ENCODE peak calls at places on chromosome 20, in four cellular contexts. One of them, this sample, is unnamed.
A peak's percentile ranks its signal among the peaks of the same experiment; 100 is the strongest.

GRCh38 chr20:48292806-48293205 is 507.5 kb upstream of the SULF2 start:
- DNase-seq in CD8-positive, alpha-beta memory T cell: no peak
- DNase-seq in activated T-cell treated with anti-CD3 and anti-CD28 coated beads, Interleukin-2, amount 50 U/mL, for 72 hours: no peak
- DNase-seq in HEK293T: no peak
- DNase-seq in this sample: no peak

GRCh38 chr20:51450984-51451383 is 91.5 kb downstream of the NFATC2 start:
- DNase-seq in CD8-positive, alpha-beta memory T cell: no peak
- DNase-seq in activated T-cell treated with anti-CD3 and anti-CD28 coated beads, Interleukin-2, amount 50 U/mL, for 72 hours: no peak
- DNase-seq in HEK293T: no peak
- DNase-seq in this sample: no peak

GRCh38 chr20:1637226-1637625 is 17.4 kb upstream of the SIRPB1 start:
- DNase-seq in CD8-positive, alpha-beta memory T cell: no peak
- DNase-seq in activated T-cell treated with anti-CD3 and anti-CD28 coated beads, Interleukin-2, amount 50 U/mL, for 72 hours: no peak
- DNase-seq in HEK293T: no peak
- DNase-seq in this sample: no peak

GRCh38 chr20:64065973-64066341 is 3.0 kb downstream of the TCEA2 start:
- DNase-seq in CD8-positive, alpha-beta memory T cell: peak; percentile 46
- DNase-seq in activated T-cell treated with anti-CD3 and anti-CD28 coated beads, Interleukin-2, amount 50 U/mL, for 72 hours: peak; percentile 84
- DNase-seq in HEK293T: no peak
- DNase-seq in this sample: peak; percentile 95

GRCh38 chr20:8242827-8243764 is 111.0 kb downstream of the PLCB1 start:
- DNase-seq in CD8-positive, alpha-beta memory T cell: no peak
- DNase-seq in activated T-cell treated with anti-CD3 and anti-CD28 coated beads, Interleukin-2, amount 50 U/mL, for 72 hours: no peak
- DNase-seq in HEK293T: no peak
- DNase-seq in this sample: no peak

GRCh38 chr20:57596998-57597939 is 23.0 kb downstream of the ZBP1 start:
- DNase-seq in CD8-positive, alpha-beta memory T cell: peak; percentile 68
- DNase-seq in activated T-cell treated with anti-CD3 and anti-CD28 coated beads, Interleukin-2, amount 50 U/mL, for 72 hours: peak; percentile 76
- DNase-seq in HEK293T: peak; percentile 86
- DNase-seq in this sample: peak; percentile 98

GRCh38 chr20:22795897-22796296 is 211.5 kb upstream of the FOXA2 start:
- DNase-seq in CD8-positive, alpha-beta memory T cell: no peak
- DNase-seq in activated T-cell treated with anti-CD3 and anti-CD28 coated beads, Interleukin-2, amount 50 U/mL, for 72 hours: no peak
- DNase-seq in HEK293T: no peak
- DNase-seq in this sample: no peak

GRCh38 chr20:2690213-2690612 is 2.4 kb upstream of the EBF4 start:
- DNase-seq in CD8-positive, alpha-beta memory T cell: no peak
- DNase-seq in activated T-cell treated with anti-CD3 and anti-CD28 coated beads, Interleukin-2, amount 50 U/mL, for 72 hours: no peak
- DNase-seq in HEK293T: no peak
- DNase-seq in this sample: peak; percentile 73

GRCh38 chr20:63692436-63693078 is 3.9 kb upstream of the TNFRSF6B start:
- DNase-seq in CD8-positive, alpha-beta memory T cell: no peak
- DNase-seq in activated T-cell treated with anti-CD3 and anti-CD28 coated beads, Interleukin-2, amount 50 U/mL, for 72 hours: no peak
- DNase-seq in HEK293T: no peak
- DNase-seq in this sample: peak; percentile 95

GRCh38 chr20:10633708-10634107 is 40.1 kb downstream of the JAG1 start:
- DNase-seq in CD8-positive, alpha-beta memory T cell: no peak
- DNase-seq in activated T-cell treated with anti-CD3 and anti-CD28 coated beads, Interleukin-2, amount 50 U/mL, for 72 hours: no peak
- DNase-seq in HEK293T: no peak
- DNase-seq in this sample: no peak

GRCh38 chr20:35502352-35502751 is 27.1 kb downstream of the C20orf173 start:
- DNase-seq in CD8-positive, alpha-beta memory T cell: no peak
- DNase-seq in activated T-cell treated with anti-CD3 and anti-CD28 coated beads, Interleukin-2, amount 50 U/mL, for 72 hours: no peak
- DNase-seq in HEK293T: no peak
- DNase-seq in this sample: no peak

GRCh38 chr20:47352332-47353223 is 3.9 kb downstream of the ZMYND8 start:
- DNase-seq in CD8-positive, alpha-beta memory T cell: no peak
- DNase-seq in activated T-cell treated with anti-CD3 and anti-CD28 coated beads, Interleukin-2, amount 50 U/mL, for 72 hours: no peak
- DNase-seq in HEK293T: no peak
- DNase-seq in this sample: no peak

GRCh38 chr20:38728237-38728761 is 4.0 kb downstream of the SLC32A1 start:
- DNase-seq in CD8-positive, alpha-beta memory T cell: no peak
- DNase-seq in activated T-cell treated with anti-CD3 and anti-CD28 coated beads, Interleukin-2, amount 50 U/mL, for 72 hours: peak; percentile 12
- DNase-seq in HEK293T: no peak
- DNase-seq in this sample: peak; percentile 87

GRCh38 chr20:38139919-38140753 is 24.9 kb downstream of the TGM2 start:
- DNase-seq in CD8-positive, alpha-beta memory T cell: no peak
- DNase-seq in activated T-cell treated with anti-CD3 and anti-CD28 coated beads, Interleukin-2, amount 50 U/mL, for 72 hours: no peak
- DNase-seq in HEK293T: peak; percentile 33
- DNase-seq in this sample: no peak

GRCh38 chr20:7855545-7855944 is 84.7 kb downstream of the HAO1 start:
- DNase-seq in CD8-positive, alpha-beta memory T cell: no peak
- DNase-seq in activated T-cell treated with anti-CD3 and anti-CD28 coated beads, Interleukin-2, amount 50 U/mL, for 72 hours: no peak
- DNase-seq in HEK293T: no peak
- DNase-seq in this sample: no peak

GRCh38 chr20:38109025-38109541 is 56.0 kb downstream of the TGM2 start:
- DNase-seq in CD8-positive, alpha-beta memory T cell: no peak
- DNase-seq in activated T-cell treated with anti-CD3 and anti-CD28 coated beads, Interleukin-2, amount 50 U/mL, for 72 hours: no peak
- DNase-seq in HEK293T: no peak
- DNase-seq in this sample: no peak

GRCh38 chr20:3572151-3572550 is 91.0 kb downstream of the GFRA4 start:
- DNase-seq in CD8-positive, alpha-beta memory T cell: no peak
- DNase-seq in activated T-cell treated with anti-CD3 and anti-CD28 coated beads, Interleukin-2, amount 50 U/mL, for 72 hours: no peak
- DNase-seq in HEK293T: no peak
- DNase-seq in this sample: no peak

GRCh38 chr20:54510546-54511129 is 35.2 kb downstream of the DOK5 start:
- DNase-seq in CD8-positive, alpha-beta memory T cell: no peak
- DNase-seq in activated T-cell treated with anti-CD3 and anti-CD28 coated beads, Interleukin-2, amount 50 U/mL, for 72 hours: no peak
- DNase-seq in HEK293T: no peak
- DNase-seq in this sample: no peak

GRCh38 chr20:54473340-54473739 is 2.1 kb upstream of the DOK5 start:
- DNase-seq in CD8-positive, alpha-beta memory T cell: no peak
- DNase-seq in activated T-cell treated with anti-CD3 and anti-CD28 coated beads, Interleukin-2, amount 50 U/mL, for 72 hours: no peak
- DNase-seq in HEK293T: no peak
- DNase-seq in this sample: no peak

GRCh38 chr20:4134355-4134834 is 119.0 kb upstream of the RNF24 start:
- DNase-seq in CD8-positive, alpha-beta memory T cell: no peak
- DNase-seq in activated T-cell treated with anti-CD3 and anti-CD28 coated beads, Interleukin-2, amount 50 U/mL, for 72 hours: no peak
- DNase-seq in HEK293T: no peak
- DNase-seq in this sample: no peak

GRCh38 chr20:58713801-58714339 is 21.3 kb downstream of the NPEPL1 start:
- DNase-seq in CD8-positive, alpha-beta memory T cell: no peak
- DNase-seq in activated T-cell treated with anti-CD3 and anti-CD28 coated beads, Interleukin-2, amount 50 U/mL, for 72 hours: no peak
- DNase-seq in HEK293T: no peak
- DNase-seq in this sample: peak; percentile 62

GRCh38 chr20:19096847-19097246 is 115.6 kb upstream of the SLC24A3 start:
- DNase-seq in CD8-positive, alpha-beta memory T cell: no peak
- DNase-seq in activated T-cell treated with anti-CD3 and anti-CD28 coated beads, Interleukin-2, amount 50 U/mL, for 72 hours: no peak
- DNase-seq in HEK293T: no peak
- DNase-seq in this sample: no peak

GRCh38 chr20:23235173-23236027 is 115.2 kb upstream of the NXT1 start:
- DNase-seq in CD8-positive, alpha-beta memory T cell: no peak
- DNase-seq in activated T-cell treated with anti-CD3 and anti-CD28 coated beads, Interleukin-2, amount 50 U/mL, for 72 hours: peak; percentile 44
- DNase-seq in HEK293T: peak; percentile 57
- DNase-seq in this sample: peak; percentile 83

GRCh38 chr20:56392282-56393132 is at the start of gene CSTF1:
- DNase-seq in CD8-positive, alpha-beta memory T cell: peak; percentile 100
- DNase-seq in activated T-cell treated with anti-CD3 and anti-CD28 coated beads, Interleukin-2, amount 50 U/mL, for 72 hours: peak; percentile 99
- DNase-seq in HEK293T: peak; percentile 100
- DNase-seq in this sample: peak; percentile 99

GRCh38 chr20:47561175-47561574 is 59.5 kb downstream of the NCOA3 start:
- DNase-seq in CD8-positive, alpha-beta memory T cell: no peak
- DNase-seq in activated T-cell treated with anti-CD3 and anti-CD28 coated beads, Interleukin-2, amount 50 U/mL, for 72 hours: no peak
- DNase-seq in HEK293T: no peak
- DNase-seq in this sample: no peak

GRCh38 chr20:50138479-50139393 is 14.8 kb downstream of the PEDS1 start:
- DNase-seq in CD8-positive, alpha-beta memory T cell: no peak
- DNase-seq in activated T-cell treated with anti-CD3 and anti-CD28 coated beads, Interleukin-2, amount 50 U/mL, for 72 hours: no peak
- DNase-seq in HEK293T: no peak
- DNase-seq in this sample: no peak

GRCh38 chr20:63736893-63737689 is 627 bp downstream of the LIME1 start:
- DNase-seq in CD8-positive, alpha-beta memory T cell: peak; percentile 61
- DNase-seq in activated T-cell treated with anti-CD3 and anti-CD28 coated beads, Interleukin-2, amount 50 U/mL, for 72 hours: peak; percentile 59
- DNase-seq in HEK293T: no peak
- DNase-seq in this sample: peak; percentile 91

GRCh38 chr20:4027590-4028265 is 12.4 kb upstream of the RNF24 start:
- DNase-seq in CD8-positive, alpha-beta memory T cell: no peak
- DNase-seq in activated T-cell treated with anti-CD3 and anti-CD28 coated beads, Interleukin-2, amount 50 U/mL, for 72 hours: no peak
- DNase-seq in HEK293T: no peak
- DNase-seq in this sample: peak; percentile 29

GRCh38 chr20:1735417-1736089 is 78.0 kb upstream of the SIRPG start:
- DNase-seq in CD8-positive, alpha-beta memory T cell: no peak
- DNase-seq in activated T-cell treated with anti-CD3 and anti-CD28 coated beads, Interleukin-2, amount 50 U/mL, for 72 hours: no peak
- DNase-seq in HEK293T: no peak
- DNase-seq in this sample: no peak

GRCh38 chr20:58543274-58543673 is 28.1 kb upstream of the APCDD1L start:
- DNase-seq in CD8-positive, alpha-beta memory T cell: no peak
- DNase-seq in activated T-cell treated with anti-CD3 and anti-CD28 coated beads, Interleukin-2, amount 50 U/mL, for 72 hours: no peak
- DNase-seq in HEK293T: no peak
- DNase-seq in this sample: no peak

GRCh38 chr20:47150403-47151152 is 205.9 kb downstream of the ZMYND8 start:
- DNase-seq in CD8-positive, alpha-beta memory T cell: no peak
- DNase-seq in activated T-cell treated with anti-CD3 and anti-CD28 coated beads, Interleukin-2, amount 50 U/mL, for 72 hours: peak; percentile 3
- DNase-seq in HEK293T: peak; percentile 84
- DNase-seq in this sample: peak; percentile 88

This sample was measured in osteoblast.